ENCODE peak calls at places on chromosome 18, in eight cellular contexts. F, Q, K, D, O, E, S and W are unnamed samples.

GRCh38 chr18:10190564-10190963 is 263.9 kb upstream of the APCDD1 start:
- DNase-seq in F (no peak), Q (no peak), K (no peak), D (no peak), O (no peak), E (no peak), S (no peak), W (no peak)

GRCh38 chr18:76838182-76838581 is 15.8 kb downstream of the ZNF236 start:
- DNase-seq in F (no peak), Q (no peak), K (no peak), D (no peak), O (no peak), E (no peak), S (no peak), W (no peak)

GRCh38 chr18:3554811-3555427 is 104.9 kb downstream of the TGIF1 start:
- DNase-seq in F (no peak), Q (no peak), K (no peak), D (no peak), O (no peak), E (no peak), S (no peak), W (no peak)

GRCh38 chr18:74430811-74431571 is 26.1 kb downstream of the DIPK1C start:
- DNase-seq in F (no peak), Q (no peak), K (no peak), D (no peak), O (no peak), E (no peak), S (no peak), W (no peak)

GRCh38 chr18:33820517-33821368 is 242.7 kb downstream of the ASXL3 start:
- DNase-seq in F (no peak), Q (no peak), K (peak), D (no peak), O (no peak), E (no peak), S (no peak), W (no peak)

GRCh38 chr18:55908790-55909408 is 320.9 kb upstream of the TCF4 start:
- DNase-seq in F (no peak), Q (no peak), K (no peak), D (no peak), O (no peak), E (no peak), S (no peak), W (no peak)

GRCh38 chr18:40357536-40357935 is 1597.5 kb upstream of the PIK3C3 start:
- DNase-seq in F (no peak), Q (no peak), K (no peak), D (no peak), O (no peak), E (peak), S (no peak), W (no peak)

GRCh38 chr18:41842886-41843285 is 112.1 kb upstream of the PIK3C3 start:
- DNase-seq in F (no peak), Q (no peak), K (no peak), D (no peak), O (no peak), E (peak), S (no peak), W (no peak)

GRCh38 chr18:44681039-44681595 is 429 bp downstream of the SETBP1 start:
- DNase-seq in F (peak), Q (peak), K (no peak), D (no peak), O (no peak), E (no peak), S (no peak), W (no peak)

GRCh38 chr18:77000527-77000926 is 132.1 kb downstream of the MBP start:
- DNase-seq in F (peak), Q (peak), K (peak), D (no peak), O (peak), E (peak), S (peak), W (no peak)

GRCh38 chr18:39752351-39752750 is 2186.8 kb upstream of the CELF4 start:
- DNase-seq in F (no peak), Q (no peak), K (no peak), D (no peak), O (no peak), E (no peak), S (no peak), W (no peak)

GRCh38 chr18:44946529-44947113 is 265.9 kb downstream of the SETBP1 start:
- DNase-seq in F (no peak), Q (no peak), K (no peak), D (no peak), O (no peak), E (no peak), S (no peak), W (no peak)

GRCh38 chr18:22601481-22601880 is 183.8 kb upstream of the CTAGE1 start:
- DNase-seq in F (no peak), Q (no peak), K (no peak), D (no peak), O (no peak), E (peak), S (no peak), W (no peak)

GRCh38 chr18:644395-645004 is 13.0 kb upstream of the TYMS start:
- DNase-seq in F (no peak), Q (peak), K (no peak), D (no peak), O (no peak), E (no peak), S (no peak), W (no peak)
- TF ChIP-seq CTCF in F (no peak), Q (no peak), K (no peak), D (no peak), O (no peak), E (no peak), S (no peak), W (no peak)

DNA sequence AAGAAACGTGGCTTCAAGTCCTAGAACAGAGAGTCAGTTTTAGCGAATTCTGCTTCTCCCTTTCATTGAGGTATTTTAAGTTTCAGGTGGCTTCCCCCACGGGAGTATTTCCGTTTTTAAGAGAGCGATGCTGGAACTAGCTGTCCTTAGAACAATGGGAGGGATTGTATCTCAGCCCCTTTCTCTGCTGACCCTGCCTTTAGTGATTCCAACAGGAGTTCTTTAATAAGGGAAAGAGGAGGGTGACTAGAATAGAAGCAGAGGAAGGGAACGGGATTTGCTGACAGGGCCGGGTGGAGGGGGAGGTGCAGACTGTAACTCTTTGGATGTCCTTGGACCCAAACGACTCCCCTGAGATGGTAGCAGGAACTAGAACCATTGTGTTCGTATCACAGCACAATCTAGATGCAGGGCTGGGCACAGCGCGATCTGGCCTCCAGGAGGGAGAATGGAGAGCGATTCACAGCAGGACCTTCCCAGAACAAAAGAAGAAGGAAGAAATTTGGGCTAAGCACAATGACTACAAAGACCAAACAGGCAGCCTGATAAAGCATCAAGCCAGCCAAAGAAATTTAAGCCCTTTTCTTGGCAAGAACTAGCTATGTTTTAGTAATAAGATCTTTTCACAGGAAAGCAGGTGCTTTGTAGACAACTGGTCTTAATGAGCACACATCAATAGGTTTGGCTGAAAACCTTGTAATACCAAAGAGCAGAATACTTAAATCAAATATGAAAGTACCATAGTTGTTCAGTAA is 15.8 kb upstream of the RTTN start:
- DNase-seq in F (no peak), Q (no peak), K (no peak), D (no peak), O (no peak), E (no peak), S (no peak), W (no peak)
- TF ChIP-seq CTCF in F (no peak), Q (no peak), K (no peak), D (no peak), O (no peak), E (no peak), S (no peak), W (no peak)

GRCh38 chr18:48418409-48419267 is 9.5 kb upstream of the ZBTB7C start:
- DNase-seq in F (no peak), Q (no peak), K (no peak), D (peak), O (no peak), E (no peak), S (no peak), W (no peak)

GRCh38 chr18:48418000-48418399 is 8.8 kb upstream of the ZBTB7C start:
- DNase-seq in F (no peak), Q (no peak), K (no peak), D (no peak), O (no peak), E (no peak), S (no peak), W (no peak)

GRCh38 chr18:48422947-48423378 is 13.8 kb upstream of the ZBTB7C start:
- DNase-seq in F (no peak), Q (no peak), K (no peak), D (no peak), O (no peak), E (no peak), S (no peak), W (no peak)

GRCh38 chr18:48419268-48420022 is 10.3 kb upstream of the ZBTB7C start:
- DNase-seq in F (no peak), Q (no peak), K (no peak), D (no peak), O (no peak), E (no peak), S (no peak), W (no peak)
- TF ChIP-seq CTCF in F (no peak), Q (no peak), K (no peak), D (no peak), O (no peak), E (no peak), S (no peak), W (no peak)

GRCh38 chr18:8701546-8702118 is 3.7 kb upstream of the MTCL1 start:
- DNase-seq in F (no peak), Q (no peak), K (no peak), D (no peak), O (peak), E (peak), S (no peak), W (no peak)
- TF ChIP-seq CTCF in F (no peak), Q (no peak), K (no peak), D (no peak), O (no peak), E (no peak), S (no peak), W (no peak)

GRCh38 chr18:70578480-70578879 is 289.6 kb downstream of the SOCS6 start:
- DNase-seq in F (no peak), Q (no peak), K (no peak), D (no peak), O (no peak), E (no peak), S (no peak), W (no peak)
- TF ChIP-seq CTCF in F (no peak), Q (peak), K (no peak), D (no peak), O (no peak), E (no peak), S (no peak), W (no peak)

GRCh38 chr18:67651438-67651837 is 134.9 kb upstream of the DSEL start:
- DNase-seq in F (no peak), Q (no peak), K (no peak), D (peak), O (no peak), E (no peak), S (no peak), W (no peak)

GRCh38 chr18:67652296-67652695 is 135.8 kb upstream of the DSEL start:
- DNase-seq in F (no peak), Q (no peak), K (no peak), D (no peak), O (no peak), E (no peak), S (no peak), W (no peak)

GRCh38 chr18:67650661-67651060 is 134.1 kb upstream of the DSEL start:
- DNase-seq in F (no peak), Q (no peak), K (no peak), D (no peak), O (no peak), E (no peak), S (no peak), W (no peak)

GRCh38 chr18:67654101-67654500 is 137.6 kb upstream of the DSEL start:
- DNase-seq in F (no peak), Q (no peak), K (no peak), D (no peak), O (no peak), E (no peak), S (no peak), W (no peak)
- TF ChIP-seq CTCF in F (no peak), Q (no peak), K (no peak), D (no peak), O (no peak), E (no peak), S (no peak), W (no peak)

GRCh38 chr18:4636957-4637356 is 181.8 kb upstream of the DLGAP1 start:
- DNase-seq in F (no peak), Q (no peak), K (no peak), D (no peak), O (no peak), E (no peak), S (no peak), W (no peak)

DNA sequence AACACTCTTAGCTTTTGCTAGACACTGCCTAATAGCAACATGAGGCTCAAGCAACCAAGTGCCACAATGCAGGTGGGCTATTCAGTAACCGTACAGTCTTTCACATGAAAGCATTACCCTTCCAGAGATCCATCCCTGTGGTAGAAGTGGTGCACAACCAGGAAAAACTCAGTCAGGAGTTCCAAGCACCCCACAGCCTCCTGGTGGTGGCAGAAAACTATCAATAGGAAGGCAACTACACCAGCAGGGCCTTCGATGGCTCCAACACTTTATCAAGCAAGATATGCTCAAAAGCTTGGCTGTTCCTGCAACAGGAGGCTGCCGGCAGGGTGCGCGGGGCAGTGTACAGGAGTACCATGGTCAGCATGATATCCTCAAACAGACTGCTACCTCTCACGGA is 176.1 kb upstream of the DLGAP1 start:
- DNase-seq in F (no peak), Q (no peak), K (no peak), D (no peak), O (no peak), E (no peak), S (no peak), W (no peak)
- TF ChIP-seq CTCF in F (no peak), Q (no peak), K (no peak), D (no peak), O (no peak), E (no peak), S (no peak), W (no peak)